ENCODE peak calls at places on chromosomes 2 and 18, in seven cellular contexts. P, F, C, I, N, X and O are unnamed samples.

GRCh38 chr2:62344472-62344871 is 148.6 kb downstream of the B3GNT2 start:
- DNase-seq in P (no peak), F (no peak), C (no peak), I (no peak), N (peak; percentile 12), X (no peak), O (peak; percentile 9)

GRCh38 chr18:48607049-48607984 is 68.5 kb downstream of the CTIF start:
- DNase-seq in P (no peak), F (no peak), C (peak; percentile 56), I (no peak), N (peak; percentile 35), X (no peak), O (no peak)

GRCh38 chr2:84285056-84285747 is 173.9 kb downstream of the SUCLG1 start:
- DNase-seq in P (no peak), F (no peak), C (no peak), I (no peak), N (no peak), X (no peak), O (peak; percentile 17)

GRCh38 chr2:75276093-75277055 is 77.1 kb upstream of the TACR1 start:
- DNase-seq in P (no peak), F (no peak), C (no peak), I (no peak), N (no peak), X (no peak), O (peak; percentile 7)

GRCh38 chr2:98912957-98913915 is 22.8 kb downstream of the CRACDL start:
- DNase-seq in P (no peak), F (no peak), C (no peak), I (no peak), N (no peak), X (no peak), O (peak; percentile 87)

GRCh38 chr18:27695054-27695453 is 481.9 kb downstream of the CDH2 start:
- DNase-seq in P (no peak), F (no peak), C (no peak), I (no peak), N (no peak), X (no peak), O (no peak)

GRCh38 chr2:105804266-105804665 is 59.6 kb downstream of the NCK2 start:
- DNase-seq in P (no peak), F (no peak), C (no peak), I (no peak), N (no peak), X (no peak), O (no peak)

GRCh38 chr18:2444201-2444875 is 127.0 kb downstream of the METTL4 start:
- DNase-seq in P (no peak), F (no peak), C (no peak), I (no peak), N (no peak), X (no peak), O (no peak)

GRCh38 chr2:139365189-139365588 is 585.0 kb upstream of the NXPH2 start:
- DNase-seq in P (no peak), F (no peak), C (no peak), I (no peak), N (no peak), X (no peak), O (no peak)

GRCh38 chr2:241109210-241110088 is 7.4 kb upstream of the MTERF4 start:
- DNase-seq in P (no peak), F (no peak), C (no peak), I (no peak), N (no peak), X (no peak), O (no peak)

GRCh38 chr2:85684806-85685205 is 9.4 kb upstream of the GNLY start:
- DNase-seq in P (no peak), F (no peak), C (no peak), I (no peak), N (no peak), X (no peak), O (no peak)

GRCh38 chr18:77544792-77545191 is 295.1 kb downstream of the GALR1 start:
- DNase-seq in P (no peak), F (no peak), C (no peak), I (no peak), N (no peak), X (no peak), O (no peak)

GRCh38 chr2:99697811-99698568 is 208.2 kb upstream of the REV1 start:
- DNase-seq in P (peak; percentile 96), F (no peak), C (peak; percentile 70), I (no peak), N (no peak), X (no peak), O (no peak)

GRCh38 chr2:144481666-144482065 is 38.3 kb downstream of the ZEB2 start:
- DNase-seq in P (no peak), F (no peak), C (no peak), I (no peak), N (no peak), X (no peak), O (no peak)

GRCh38 chr2:15939854-15940660 is at the start of gene MYCN:
- DNase-seq in P (no peak), F (no peak), C (no peak), I (peak; percentile 9), N (no peak), X (peak; percentile 63), O (no peak)

GRCh38 chr18:4119127-4119648 is 335.9 kb downstream of the DLGAP1 start:
- DNase-seq in P (no peak), F (no peak), C (no peak), I (no peak), N (no peak), X (no peak), O (no peak)

GRCh38 chr18:58316400-58316942 is 272.4 kb downstream of the NEDD4L start:
- DNase-seq in P (no peak), F (no peak), C (no peak), I (no peak), N (no peak), X (no peak), O (no peak)

GRCh38 chr18:45806226-45806625 is 19.2 kb upstream of the SIGLEC15 start:
- DNase-seq in P (no peak), F (no peak), C (no peak), I (no peak), N (no peak), X (no peak), O (no peak)

GRCh38 chr2:105576440-105577241 is 168.1 kb upstream of the NCK2 start:
- DNase-seq in P (no peak), F (peak; percentile 4), C (no peak), I (no peak), N (peak; percentile 27), X (no peak), O (no peak)

GRCh38 chr2:95039410-95039809 is 13.9 kb downstream of the MAL start:
- DNase-seq in P (no peak), F (no peak), C (no peak), I (no peak), N (no peak), X (peak; percentile 47), O (no peak)